ENCODE peak calls at places on chromosomes 7 and 10, in ten cellular contexts. One of them, this sample, is unnamed.

GRCh38 chr7:94170836-94171235 is 166.7 kb upstream of the BET1 start:
- DNase-seq in EH: no peak
- DNase-seq in nephron progenitor cell: no peak
- DNase-seq in right cardiac atrium: no peak
- DNase-seq in GM12891: no peak
- DNase-seq in OCI-M1: peak
- DNase-seq in NCI-H1105 treated with DMSO at 0.1 percent for 48 hours: no peak
- DNase-seq in GM10248: peak
- DNase-seq in HFF-Myc: no peak
- DNase-seq in stimulated activated naive CD8-positive, alpha-beta T cell treated with anti-CD3 and anti-CD28 coated beads, Interleukin-15, amount 100 ng/mL, for 72 hours: no peak
- DNase-seq in this sample: no peak

GRCh38 chr10:103444478-103444877 is 7.7 kb downstream of the CALHM2 start:
- DNase-seq in EH: no peak
- DNase-seq in nephron progenitor cell: no peak
- DNase-seq in right cardiac atrium: peak
- DNase-seq in GM12891: no peak
- DNase-seq in OCI-M1: no peak
- DNase-seq in NCI-H1105 treated with DMSO at 0.1 percent for 48 hours: no peak
- DNase-seq in GM10248: no peak
- DNase-seq in HFF-Myc: no peak
- DNase-seq in stimulated activated naive CD8-positive, alpha-beta T cell treated with anti-CD3 and anti-CD28 coated beads, Interleukin-15, amount 100 ng/mL, for 72 hours: no peak
- DNase-seq in this sample: no peak

GRCh38 chr10:14583252-14583651 is 191.4 kb downstream of the FAM107B start:
- DNase-seq in EH: no peak
- DNase-seq in nephron progenitor cell: no peak
- DNase-seq in right cardiac atrium: no peak
- DNase-seq in GM12891: no peak
- DNase-seq in OCI-M1: no peak
- DNase-seq in NCI-H1105 treated with DMSO at 0.1 percent for 48 hours: no peak
- DNase-seq in GM10248: peak
- DNase-seq in HFF-Myc: no peak
- DNase-seq in stimulated activated naive CD8-positive, alpha-beta T cell treated with anti-CD3 and anti-CD28 coated beads, Interleukin-15, amount 100 ng/mL, for 72 hours: peak
- DNase-seq in this sample: no peak

GRCh38 chr10:102540023-102540422 is 36.3 kb downstream of the SUFU start:
- DNase-seq in EH: peak
- DNase-seq in nephron progenitor cell: no peak
- DNase-seq in right cardiac atrium: no peak
- DNase-seq in GM12891: no peak
- DNase-seq in OCI-M1: peak
- DNase-seq in NCI-H1105 treated with DMSO at 0.1 percent for 48 hours: no peak
- DNase-seq in GM10248: peak
- DNase-seq in HFF-Myc: no peak
- DNase-seq in stimulated activated naive CD8-positive, alpha-beta T cell treated with anti-CD3 and anti-CD28 coated beads, Interleukin-15, amount 100 ng/mL, for 72 hours: no peak
- DNase-seq in this sample: no peak

GRCh38 chr10:21808525-21808924 is 195.0 kb downstream of the DNAJC1 start:
- DNase-seq in EH: no peak
- DNase-seq in nephron progenitor cell: no peak
- DNase-seq in right cardiac atrium: no peak
- DNase-seq in GM12891: no peak
- DNase-seq in OCI-M1: no peak
- DNase-seq in NCI-H1105 treated with DMSO at 0.1 percent for 48 hours: no peak
- DNase-seq in GM10248: no peak
- DNase-seq in HFF-Myc: no peak
- DNase-seq in stimulated activated naive CD8-positive, alpha-beta T cell treated with anti-CD3 and anti-CD28 coated beads, Interleukin-15, amount 100 ng/mL, for 72 hours: no peak
- DNase-seq in this sample: no peak

GRCh38 chr10:59317066-59317465 is 45.3 kb downstream of the FAM13C start:
- DNase-seq in EH: no peak
- DNase-seq in nephron progenitor cell: no peak
- DNase-seq in right cardiac atrium: no peak
- DNase-seq in GM12891: no peak
- DNase-seq in OCI-M1: no peak
- DNase-seq in NCI-H1105 treated with DMSO at 0.1 percent for 48 hours: no peak
- DNase-seq in GM10248: no peak
- DNase-seq in HFF-Myc: no peak
- DNase-seq in stimulated activated naive CD8-positive, alpha-beta T cell treated with anti-CD3 and anti-CD28 coated beads, Interleukin-15, amount 100 ng/mL, for 72 hours: no peak
- DNase-seq in this sample: no peak

GRCh38 chr10:87658383-87658795 is 1.3 kb upstream of the PAPSS2 start:
- DNase-seq in EH: no peak
- DNase-seq in nephron progenitor cell: no peak
- DNase-seq in right cardiac atrium: no peak
- DNase-seq in GM12891: no peak
- DNase-seq in OCI-M1: no peak
- DNase-seq in NCI-H1105 treated with DMSO at 0.1 percent for 48 hours: peak
- DNase-seq in GM10248: no peak
- DNase-seq in HFF-Myc: no peak
- DNase-seq in stimulated activated naive CD8-positive, alpha-beta T cell treated with anti-CD3 and anti-CD28 coated beads, Interleukin-15, amount 100 ng/mL, for 72 hours: no peak
- DNase-seq in this sample: no peak

GRCh38 chr10:2851544-2851943 is 215.8 kb upstream of the PFKP start:
- DNase-seq in EH: no peak
- DNase-seq in nephron progenitor cell: no peak
- DNase-seq in right cardiac atrium: no peak
- DNase-seq in GM12891: no peak
- DNase-seq in OCI-M1: no peak
- DNase-seq in NCI-H1105 treated with DMSO at 0.1 percent for 48 hours: peak
- DNase-seq in GM10248: no peak
- DNase-seq in HFF-Myc: no peak
- DNase-seq in stimulated activated naive CD8-positive, alpha-beta T cell treated with anti-CD3 and anti-CD28 coated beads, Interleukin-15, amount 100 ng/mL, for 72 hours: no peak
- DNase-seq in this sample: no peak

GRCh38 chr7:34840176-34840785 is 182.3 kb downstream of the NPSR1 start:
- DNase-seq in EH: no peak
- DNase-seq in nephron progenitor cell: no peak
- DNase-seq in right cardiac atrium: no peak
- DNase-seq in GM12891: no peak
- DNase-seq in OCI-M1: no peak
- DNase-seq in NCI-H1105 treated with DMSO at 0.1 percent for 48 hours: no peak
- DNase-seq in GM10248: no peak
- DNase-seq in HFF-Myc: no peak
- DNase-seq in stimulated activated naive CD8-positive, alpha-beta T cell treated with anti-CD3 and anti-CD28 coated beads, Interleukin-15, amount 100 ng/mL, for 72 hours: no peak
- DNase-seq in this sample: no peak

GRCh38 chr10:118737594-118738302 is 17.0 kb downstream of the CACUL1 start:
- DNase-seq in EH: no peak
- DNase-seq in nephron progenitor cell: no peak
- DNase-seq in right cardiac atrium: no peak
- DNase-seq in GM12891: no peak
- DNase-seq in OCI-M1: peak
- DNase-seq in NCI-H1105 treated with DMSO at 0.1 percent for 48 hours: no peak
- DNase-seq in GM10248: no peak
- DNase-seq in HFF-Myc: no peak
- DNase-seq in stimulated activated naive CD8-positive, alpha-beta T cell treated with anti-CD3 and anti-CD28 coated beads, Interleukin-15, amount 100 ng/mL, for 72 hours: no peak
- DNase-seq in this sample: no peak

GRCh38 chr10:30915141-30915540 is 116.5 kb downstream of the ZNF438 start:
- DNase-seq in EH: peak
- DNase-seq in nephron progenitor cell: no peak
- DNase-seq in right cardiac atrium: no peak
- DNase-seq in GM12891: no peak
- DNase-seq in OCI-M1: peak
- DNase-seq in NCI-H1105 treated with DMSO at 0.1 percent for 48 hours: no peak
- DNase-seq in GM10248: no peak
- DNase-seq in HFF-Myc: no peak
- DNase-seq in stimulated activated naive CD8-positive, alpha-beta T cell treated with anti-CD3 and anti-CD28 coated beads, Interleukin-15, amount 100 ng/mL, for 72 hours: no peak
- DNase-seq in this sample: no peak

GRCh38 chr10:95377950-95378349 is 87.1 kb upstream of the PDLIM1 start:
- DNase-seq in EH: peak
- DNase-seq in nephron progenitor cell: no peak
- DNase-seq in right cardiac atrium: no peak
- DNase-seq in GM12891: no peak
- DNase-seq in OCI-M1: no peak
- DNase-seq in NCI-H1105 treated with DMSO at 0.1 percent for 48 hours: no peak
- DNase-seq in GM10248: no peak
- DNase-seq in HFF-Myc: no peak
- DNase-seq in stimulated activated naive CD8-positive, alpha-beta T cell treated with anti-CD3 and anti-CD28 coated beads, Interleukin-15, amount 100 ng/mL, for 72 hours: no peak
- DNase-seq in this sample: no peak

GRCh38 chr7:132059141-132059540 is 502.7 kb upstream of the PODXL start:
- DNase-seq in EH: no peak
- DNase-seq in nephron progenitor cell: no peak
- DNase-seq in right cardiac atrium: no peak
- DNase-seq in GM12891: no peak
- DNase-seq in OCI-M1: no peak
- DNase-seq in NCI-H1105 treated with DMSO at 0.1 percent for 48 hours: no peak
- DNase-seq in GM10248: no peak
- DNase-seq in HFF-Myc: no peak
- DNase-seq in stimulated activated naive CD8-positive, alpha-beta T cell treated with anti-CD3 and anti-CD28 coated beads, Interleukin-15, amount 100 ng/mL, for 72 hours: no peak
- DNase-seq in this sample: no peak

GRCh38 chr10:97792058-97792721 is 20.4 kb upstream of the SFRP5 start:
- DNase-seq in EH: peak
- DNase-seq in nephron progenitor cell: peak
- DNase-seq in right cardiac atrium: peak
- DNase-seq in GM12891: peak
- DNase-seq in OCI-M1: peak
- DNase-seq in NCI-H1105 treated with DMSO at 0.1 percent for 48 hours: peak
- DNase-seq in GM10248: peak
- DNase-seq in HFF-Myc: peak
- DNase-seq in stimulated activated naive CD8-positive, alpha-beta T cell treated with anti-CD3 and anti-CD28 coated beads, Interleukin-15, amount 100 ng/mL, for 72 hours: peak
- DNase-seq in this sample: peak